ENCODE peak calls at places on chromosomes 5 and 9, in five cellular contexts. One of them, this sample, is unnamed. For H3K4me1, the result is how much of the 10 kb centered on the place peaks cover.

GRCh38 chr9:128771094-128771721 is 519 bp downstream of the ZER1 start:
- DNase-seq in sigmoid colon: no peak
- DNase-seq in MM.1S: peak
- DNase-seq in A673: no peak
- DNase-seq in A549: no peak
- DNase-seq in this sample: no peak

GRCh38 chr5:57650360-57651069 is 167.9 kb upstream of the ACTBL2 start:
- DNase-seq in A549: peak
- DNase-seq in sigmoid colon: no peak
- DNase-seq in A673: peak
- DNase-seq in MM.1S: peak
- DNase-seq in this sample: no peak

GRCh38 chr9:71393011-71393410 is 271.6 kb upstream of the TRPM3 start:
- DNase-seq in A673: no peak
- DNase-seq in MM.1S: no peak
- DNase-seq in A549: no peak
- DNase-seq in sigmoid colon: no peak
- DNase-seq in this sample: no peak

GRCh38 chr5:111454198-111454606 is 58.1 kb downstream of the STARD4 start:
- DNase-seq in A549: no peak
- DNase-seq in MM.1S: no peak
- DNase-seq in A673: peak
- DNase-seq in sigmoid colon: no peak
- DNase-seq in this sample: no peak

GRCh38 chr5:122738088-122738487 is 36.8 kb upstream of the SNX2 start:
- DNase-seq in sigmoid colon: no peak
- DNase-seq in A673: no peak
- DNase-seq in MM.1S: no peak
- DNase-seq in A549: no peak
- DNase-seq in this sample: no peak

GRCh38 chr5:39584921-39585320 is 160.1 kb upstream of the DAB2 start:
- DNase-seq in A549: no peak
- DNase-seq in A673: no peak
- DNase-seq in MM.1S: no peak
- DNase-seq in sigmoid colon: no peak
- DNase-seq in this sample: no peak

GRCh38 chr5:36651775-36652685 is 45.6 kb downstream of the SLC1A3 start:
- DNase-seq in MM.1S: no peak
- DNase-seq in A549: no peak
- DNase-seq in sigmoid colon: no peak
- DNase-seq in A673: no peak
- DNase-seq in this sample: no peak

GRCh38 chr9:92706218-92706940 is 36.4 kb upstream of the IPPK start:
- DNase-seq in A673: peak
- DNase-seq in MM.1S: peak
- DNase-seq in sigmoid colon: no peak
- DNase-seq in A549: peak
- DNase-seq in this sample: no peak

GRCh38 chr9:113454914-113455761 is 8.4 kb upstream of the RGS3 start:
- DNase-seq in A673: peak
- DNase-seq in A549: peak
- DNase-seq in sigmoid colon: peak
- DNase-seq in MM.1S: peak
- DNase-seq in this sample: peak

GRCh38 chr9:129687391-129687790 is 21.9 kb downstream of the PRRX2 start:
- DNase-seq in A673: no peak
- DNase-seq in sigmoid colon: no peak
- DNase-seq in A549: peak
- DNase-seq in MM.1S: no peak
- DNase-seq in this sample: no peak

GRCh38 chr5:143481697-143482531 is 78.4 kb upstream of the NR3C1 start:
- DNase-seq in MM.1S: no peak
- DNase-seq in sigmoid colon: no peak
- DNase-seq in A549: no peak
- DNase-seq in A673: no peak
- DNase-seq in this sample: no peak

GRCh38 chr5:68646142-68646541 is 430.6 kb downstream of the PIK3R1 start:
- DNase-seq in MM.1S: no peak
- DNase-seq in A549: no peak
- DNase-seq in A673: no peak
- DNase-seq in sigmoid colon: no peak
- DNase-seq in this sample: no peak

GRCh38 chr5:125298711-125299379 is 552.4 kb upstream of the ZNF608 start:
- DNase-seq in A549: no peak
- DNase-seq in MM.1S: no peak
- DNase-seq in A673: no peak
- DNase-seq in sigmoid colon: no peak
- DNase-seq in this sample: no peak

GRCh38 chr9:34454571-34455065 is 3.8 kb downstream of the FAM219A start:
- DNase-seq in sigmoid colon: no peak
- DNase-seq in A673: peak
- DNase-seq in A549: peak
- DNase-seq in MM.1S: no peak
- DNase-seq in this sample: no peak

GRCh38 chr9:124218438-124219289 is 39.1 kb upstream of the NEK6 start:
- DNase-seq in A673: peak
- DNase-seq in A549: peak
- DNase-seq in sigmoid colon: peak
- DNase-seq in MM.1S: peak
- DNase-seq in this sample: peak

GRCh38 chr5:126339215-126339805 is 83.9 kb upstream of the GRAMD2B start:
- DNase-seq in A673: peak
- DNase-seq in sigmoid colon: no peak
- DNase-seq in MM.1S: peak
- DNase-seq in A549: peak
- DNase-seq in this sample: peak

GRCh38 chr5:180170810-180171567 is 38.0 kb downstream of the RASGEF1C start:
- DNase-seq in A549: no peak
- DNase-seq in A673: no peak
- DNase-seq in MM.1S: no peak
- DNase-seq in sigmoid colon: no peak
- DNase-seq in this sample: no peak

GRCh38 chr5:136216230-136216629 is 23.3 kb upstream of the SMIM32 start:
- DNase-seq in MM.1S: no peak
- DNase-seq in sigmoid colon: no peak
- DNase-seq in A673: no peak
- DNase-seq in A549: no peak
- DNase-seq in this sample: no peak

GRCh38 chr5:167530548-167530947 is 760.9 kb upstream of the WWC1 start:
- DNase-seq in A673: no peak
- DNase-seq in sigmoid colon: no peak
- DNase-seq in A549: no peak
- DNase-seq in MM.1S: no peak
- DNase-seq in this sample: no peak

DNA sequence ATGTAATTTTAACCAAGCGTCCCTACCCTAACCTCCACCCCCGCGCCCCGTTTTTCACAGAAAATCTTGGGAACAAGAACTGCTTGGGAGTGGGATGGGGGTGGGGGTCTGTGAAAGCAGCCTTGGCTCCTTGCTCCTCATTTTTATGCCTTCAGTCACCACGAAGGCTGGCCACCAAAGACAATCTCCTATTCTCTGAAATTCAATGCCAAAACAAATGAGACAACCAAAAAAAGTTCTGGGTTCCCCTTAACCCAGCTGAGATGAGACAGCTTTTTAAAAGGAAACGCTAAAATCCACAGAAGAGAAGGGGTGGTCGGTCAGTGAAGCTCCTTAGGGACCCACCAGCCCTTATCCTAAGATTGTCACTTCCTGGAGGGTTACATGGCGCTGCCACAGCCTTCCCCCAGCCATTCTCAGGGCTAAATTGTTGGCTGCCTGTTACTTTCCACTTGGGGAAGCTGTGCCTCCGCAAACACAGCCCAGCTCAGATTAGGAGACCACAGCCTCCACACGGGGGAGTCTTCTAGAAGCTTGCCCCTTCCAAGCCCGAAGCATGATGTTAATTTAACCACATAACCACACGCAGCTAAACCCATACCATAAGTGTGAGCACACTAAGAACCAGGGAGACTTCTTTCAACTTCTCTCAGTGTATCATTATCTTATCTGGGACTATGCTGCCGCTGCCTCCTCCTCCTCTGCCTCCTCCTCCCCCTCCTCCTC is 136.3 kb downstream of the FOXD1 start:
- DNase-seq in MM.1S: peak
- DNase-seq in sigmoid colon: no peak
- DNase-seq in A673: no peak
- DNase-seq in A549: peak
- DNase-seq in this sample: no peak
- TF ChIP-seq CTCF in MM.1S: peak
- TF ChIP-seq CTCF in sigmoid colon: no peak
- TF ChIP-seq CTCF in A673: peak
- TF ChIP-seq CTCF in A549: no peak
- TF ChIP-seq CTCF in this sample: no peak

GRCh38 chr5:1875843-1876671 is 6.7 kb downstream of the IRX4 start:
- DNase-seq in A673: no peak
- DNase-seq in A549: no peak
- DNase-seq in MM.1S: no peak
- DNase-seq in sigmoid colon: no peak
- DNase-seq in this sample: no peak

GRCh38 chr5:1876708-1877433 is 5.9 kb downstream of the IRX4 start:
- DNase-seq in A549: no peak
- DNase-seq in A673: no peak
- DNase-seq in MM.1S: no peak
- DNase-seq in sigmoid colon: no peak
- DNase-seq in this sample: no peak

GRCh38 chr5:1874348-1874747 is 8.4 kb downstream of the IRX4 start:
- DNase-seq in sigmoid colon: no peak
- DNase-seq in A673: no peak
- DNase-seq in MM.1S: no peak
- DNase-seq in A549: no peak
- DNase-seq in this sample: no peak

GRCh38 chr5:1874820-1875219 is 7.9 kb downstream of the IRX4 start:
- DNase-seq in A673: peak
- DNase-seq in MM.1S: no peak
- DNase-seq in sigmoid colon: no peak
- DNase-seq in A549: no peak
- DNase-seq in this sample: no peak

DNA sequence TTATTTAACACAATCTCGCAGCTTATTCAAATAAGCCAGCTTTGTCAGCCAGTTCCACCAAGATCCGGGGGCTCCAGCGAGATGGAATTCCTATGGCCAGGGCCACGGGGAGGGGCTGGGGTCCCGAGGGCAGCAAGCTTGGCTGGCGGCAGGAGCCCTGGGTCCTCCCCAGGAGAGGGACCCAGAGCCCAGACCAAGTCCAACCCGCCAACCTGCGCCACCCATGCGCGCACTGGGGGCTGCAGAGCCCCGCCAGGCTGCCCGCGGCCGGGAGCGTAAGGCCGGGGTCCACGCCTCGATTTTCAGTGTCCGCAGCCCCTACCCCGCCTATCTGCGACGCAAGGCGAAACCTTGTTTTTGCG is 7.3 kb downstream of the IRX4 start:
- DNase-seq in sigmoid colon: no peak
- DNase-seq in MM.1S: no peak
- DNase-seq in A673: no peak
- DNase-seq in A549: no peak
- DNase-seq in this sample: no peak
- H3K4me1 ChIP-seq in sigmoid colon: under half
- H3K4me1 ChIP-seq in MM.1S: under half
- H3K4me1 ChIP-seq in A673: under half
- H3K4me1 ChIP-seq in A549: under half
- H3K4me1 ChIP-seq in this sample: under half

GRCh38 chr9:96654450-96655197 is 493 bp downstream of the PRXL2C start:
- DNase-seq in A549: peak
- DNase-seq in sigmoid colon: peak
- DNase-seq in A673: peak
- DNase-seq in MM.1S: peak
- DNase-seq in this sample: peak
- TF ChIP-seq CTCF in A549: peak
- TF ChIP-seq CTCF in sigmoid colon: no peak
- TF ChIP-seq CTCF in A673: no peak
- TF ChIP-seq CTCF in MM.1S: no peak
- TF ChIP-seq CTCF in this sample: no peak

GRCh38 chr9:6412572-6413364 is at the start of gene UHRF2:
- DNase-seq in A673: peak
- DNase-seq in sigmoid colon: peak
- DNase-seq in A549: peak
- DNase-seq in MM.1S: peak
- DNase-seq in this sample: peak
- H3K4me1 ChIP-seq in A673: under half
- H3K4me1 ChIP-seq in sigmoid colon: under half
- H3K4me1 ChIP-seq in A549: under half
- H3K4me1 ChIP-seq in MM.1S: under half
- H3K4me1 ChIP-seq in this sample: under half

GRCh38 chr5:94967525-94967924 is 317.4 kb downstream of the MCTP1 start:
- DNase-seq in MM.1S: no peak
- DNase-seq in sigmoid colon: no peak
- DNase-seq in A673: no peak
- DNase-seq in A549: no peak
- DNase-seq in this sample: no peak

GRCh38 chr5:94972268-94972667 is 312.6 kb downstream of the MCTP1 start:
- DNase-seq in A549: no peak
- DNase-seq in A673: no peak
- DNase-seq in sigmoid colon: no peak
- DNase-seq in MM.1S: no peak
- DNase-seq in this sample: no peak

GRCh38 chr5:94968507-94969095 is 316.3 kb downstream of the MCTP1 start:
- DNase-seq in MM.1S: peak
- DNase-seq in sigmoid colon: no peak
- DNase-seq in A549: peak
- DNase-seq in A673: peak
- DNase-seq in this sample: no peak

DNA sequence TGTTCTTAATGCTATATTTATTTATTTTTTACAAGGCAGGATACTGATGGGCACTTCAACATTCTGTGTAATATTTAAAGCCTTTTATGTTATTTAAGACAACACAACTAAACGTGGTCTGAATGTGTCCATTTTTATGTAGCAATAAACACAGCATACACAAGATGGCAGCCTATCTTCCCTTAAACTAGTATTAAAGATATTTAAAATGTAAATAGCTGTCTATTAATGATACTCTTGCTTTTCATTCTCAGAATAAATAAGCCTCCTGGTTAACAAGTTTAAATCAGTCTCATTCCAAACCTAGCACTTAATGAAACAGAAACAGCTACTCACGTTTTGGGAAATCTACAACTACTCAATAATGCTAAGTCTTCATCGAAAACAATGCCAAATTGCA is 315.7 kb downstream of the MCTP1 start:
- DNase-seq in A549: peak
- DNase-seq in sigmoid colon: no peak
- DNase-seq in A673: peak
- DNase-seq in MM.1S: peak
- DNase-seq in this sample: no peak
- TF ChIP-seq CTCF in A549: no peak
- TF ChIP-seq CTCF in sigmoid colon: no peak
- TF ChIP-seq CTCF in A673: peak
- TF ChIP-seq CTCF in MM.1S: no peak
- TF ChIP-seq CTCF in this sample: no peak

DNA sequence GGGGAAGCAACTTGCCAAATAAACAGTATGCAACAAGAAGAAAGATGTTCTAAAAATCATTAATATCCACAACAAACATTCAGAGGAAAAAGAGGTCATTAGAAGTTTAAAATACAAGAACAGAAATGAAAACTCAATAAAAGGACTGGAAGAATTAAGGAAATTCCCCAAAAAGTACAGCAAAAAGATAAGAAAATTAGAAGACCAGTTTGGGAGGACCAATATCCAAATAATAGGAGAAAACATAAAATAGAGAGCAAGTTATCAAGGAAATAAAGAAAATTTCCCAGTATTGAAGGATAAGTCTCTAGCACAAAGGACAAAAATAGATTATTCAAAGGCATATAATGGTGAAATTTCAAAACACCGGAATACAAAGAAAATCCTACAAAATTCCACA is 21.9 kb downstream of the DIAPH1 start:
- DNase-seq in A673: no peak
- DNase-seq in sigmoid colon: no peak
- DNase-seq in MM.1S: no peak
- DNase-seq in A549: no peak
- DNase-seq in this sample: no peak
- H3K4me1 ChIP-seq in A673: under half
- H3K4me1 ChIP-seq in sigmoid colon: under half
- H3K4me1 ChIP-seq in MM.1S: under half
- H3K4me1 ChIP-seq in A549: under half
- H3K4me1 ChIP-seq in this sample: under half